ENCODE peak calls at places on chromosome 13, in four cellular contexts. W is IMR-90, Y is A549, X is breast epithelium. A is an unnamed sample.

GRCh38 chr13:48571121-48571901 is 38.4 kb upstream of the RCBTB2 start:
- DNase-seq in W (peak; percentile 81), X (no peak), Y (no peak), A (no peak)

GRCh38 chr13:74465279-74465678 is 331.1 kb upstream of the KLF12 start:
- DNase-seq in X (no peak), Y (no peak), W (no peak), A (no peak)

GRCh38 chr13:31909889-31910551 is 121.6 kb upstream of the FRY start:
- DNase-seq in W (peak; percentile 70), Y (peak; percentile 4), X (no peak), A (peak; percentile 53)

GRCh38 chr13:51793570-51794273 is 10.2 kb downstream of the DHRS12 start:
- DNase-seq in W (peak; percentile 91), X (no peak), Y (no peak), A (no peak)

GRCh38 chr13:48808689-48809088 is 155.0 kb downstream of the CYSLTR2 start:
- DNase-seq in X (no peak), W (peak; percentile 76), Y (no peak), A (no peak)

GRCh38 chr13:21749410-21749809 is 78.5 kb downstream of the FGF9 start:
- DNase-seq in X (no peak), Y (no peak), W (peak; percentile 94), A (no peak)

GRCh38 chr13:113668491-113668971 is 1.5 kb downstream of the GRK1 start:
- DNase-seq in W (no peak), X (peak; percentile 49), Y (no peak), A (peak; percentile 22)

GRCh38 chr13:24716446-24716845 is 36.2 kb downstream of the ATP12A start:
- DNase-seq in Y (no peak), W (no peak), X (no peak), A (no peak)

GRCh38 chr13:105971312-105971711 is 564.1 kb downstream of the EFNB2 start:
- DNase-seq in Y (no peak), W (no peak), X (no peak), A (no peak)

GRCh38 chr13:75600371-75600770 is 35.8 kb upstream of the LMO7 start:
- DNase-seq in W (no peak), Y (no peak), X (no peak), A (no peak)

DNA sequence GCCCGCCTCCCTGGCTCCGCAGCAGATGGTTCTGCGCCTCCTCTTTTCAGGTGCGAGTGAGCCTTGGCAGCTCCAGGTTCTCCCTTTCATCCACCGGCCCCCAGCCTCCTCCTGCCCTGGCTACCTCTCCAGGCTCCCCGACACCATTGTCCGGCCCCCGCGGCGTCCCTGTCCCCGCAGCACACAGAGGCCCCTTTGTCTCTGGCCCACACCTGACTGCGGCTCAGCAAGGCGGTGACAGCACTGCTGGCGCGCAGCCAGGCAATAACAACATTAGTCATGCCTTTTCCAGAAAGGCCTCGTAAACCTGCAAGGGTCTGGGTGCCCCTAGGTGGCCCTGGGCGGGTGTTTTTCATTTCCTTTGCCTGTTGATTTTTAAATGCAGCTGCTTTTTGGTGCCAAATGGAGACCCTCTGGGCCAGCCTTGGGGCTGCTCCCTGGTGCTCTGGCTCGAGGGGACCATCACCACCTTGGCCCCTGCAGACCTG is 73.2 kb upstream of the MEDAG start:
- DNase-seq in W (no peak), X (peak; percentile 94), Y (peak; percentile 38), A (peak; percentile 88)
- H3K27ac ChIP-seq in W (no peak overlapping the region), X (peak overlapping the region; percentile 73), Y (peak overlapping the region; percentile 58), A (no peak overlapping the region)

GRCh38 chr13:80084086-80084676 is 256.7 kb downstream of the SPRY2 start:
- DNase-seq in Y (no peak), W (peak; percentile 93), X (no peak), A (no peak)
- H3K27ac ChIP-seq in Y (peak overlapping the region; percentile 21), W (no peak overlapping the region), X (peak overlapping the region; percentile 52), A (peak overlapping the region; percentile 60)

DNA sequence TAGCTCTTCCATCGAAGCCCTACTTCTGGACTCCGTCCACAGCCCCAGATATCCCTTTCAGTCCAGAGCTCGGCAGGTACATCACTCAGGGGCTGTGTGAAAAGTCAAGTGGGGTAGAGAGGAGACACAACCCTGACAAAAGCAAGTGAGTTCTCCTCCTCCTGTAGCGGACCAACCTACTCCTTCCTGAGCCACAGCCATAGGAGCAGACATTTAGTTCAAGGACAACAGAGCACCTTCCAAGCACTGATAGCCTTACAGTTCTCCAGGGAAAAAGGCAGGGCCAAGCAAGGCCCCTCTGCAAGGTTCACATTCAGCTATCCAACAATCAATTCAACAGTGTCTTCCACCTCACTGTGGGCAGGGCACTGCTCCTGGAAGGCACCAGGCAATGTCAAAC is 89.0 kb downstream of the FGF14 start:
- DNase-seq in X (no peak), W (no peak), Y (no peak), A (no peak)
- H3K27ac ChIP-seq in X (no peak overlapping the region), W (no peak overlapping the region), Y (no peak overlapping the region), A (no peak overlapping the region)

GRCh38 chr13:95756072-95756471 is 79.1 kb downstream of the DNAJC3 start:
- DNase-seq in W (peak; percentile 12), Y (no peak), X (no peak), A (no peak)
- H3K27ac ChIP-seq in W (no peak overlapping the region), Y (peak overlapping the region; percentile 35), X (no peak overlapping the region), A (no peak overlapping the region)

GRCh38 chr13:110310541-110311491 is 3.7 kb downstream of the COL4A2 start:
- DNase-seq in X (no peak), Y (no peak), W (no peak), A (no peak)
- H3K27ac ChIP-seq in X (peak overlapping the region; percentile 34), Y (peak overlapping the region; percentile 76), W (peak overlapping the region; percentile 49), A (peak overlapping the region; percentile 92)